ENCODE peak calls at places on chromosomes 7 and 10, in five cellular contexts. One of them, this sample, is unnamed.

GRCh38 chr10:34941471-34942357 is 126.6 kb upstream of the PARD3 start:
- DNase-seq in ovary: no peak
- DNase-seq in K562: no peak
- DNase-seq in RWPE1: peak
- DNase-seq in H9: no peak
- DNase-seq in this sample: no peak

GRCh38 chr10:28180654-28181053 is 122.2 kb downstream of the MPP7 start:
- DNase-seq in ovary: no peak
- DNase-seq in K562: no peak
- DNase-seq in RWPE1: no peak
- DNase-seq in H9: no peak
- DNase-seq in this sample: no peak

GRCh38 chr10:31288961-31289360 is 30.1 kb upstream of the ZEB1 start:
- DNase-seq in ovary: no peak
- DNase-seq in K562: no peak
- DNase-seq in RWPE1: no peak
- DNase-seq in H9: no peak
- DNase-seq in this sample: no peak

GRCh38 chr7:152871678-152872060 is 112.1 kb downstream of the ACTR3B start:
- DNase-seq in ovary: no peak
- DNase-seq in K562: no peak
- DNase-seq in RWPE1: no peak
- DNase-seq in H9: no peak
- DNase-seq in this sample: no peak

GRCh38 chr7:1845536-1846311 is 175.6 kb downstream of the ELFN1 start:
- DNase-seq in ovary: no peak
- DNase-seq in K562: no peak
- DNase-seq in RWPE1: no peak
- DNase-seq in H9: no peak
- DNase-seq in this sample: no peak

GRCh38 chr7:74625446-74625845 is 32.1 kb upstream of the GTF2I start:
- DNase-seq in ovary: no peak
- DNase-seq in K562: peak
- DNase-seq in RWPE1: no peak
- DNase-seq in H9: no peak
- DNase-seq in this sample: no peak

GRCh38 chr7:131945313-131945831 is 388.9 kb upstream of the PODXL start:
- DNase-seq in ovary: peak
- DNase-seq in K562: peak
- DNase-seq in RWPE1: peak
- DNase-seq in H9: peak
- DNase-seq in this sample: peak

GRCh38 chr7:105639677-105640493 is 58.6 kb upstream of the EFCAB10 start:
- DNase-seq in ovary: no peak
- DNase-seq in K562: no peak
- DNase-seq in RWPE1: no peak
- DNase-seq in H9: peak
- DNase-seq in this sample: no peak

GRCh38 chr7:96004598-96004997 is 232.2 kb downstream of the DYNC1I1 start:
- DNase-seq in ovary: no peak
- DNase-seq in K562: no peak
- DNase-seq in RWPE1: no peak
- DNase-seq in H9: no peak
- DNase-seq in this sample: no peak

GRCh38 chr10:3665316-3665908 is 119.6 kb downstream of the KLF6 start:
- DNase-seq in ovary: no peak
- DNase-seq in K562: peak
- DNase-seq in RWPE1: no peak
- DNase-seq in H9: no peak
- DNase-seq in this sample: no peak

GRCh38 chr7:31126976-31127375 is 74.9 kb downstream of the ADCYAP1R1 start:
- DNase-seq in ovary: no peak
- DNase-seq in K562: no peak
- DNase-seq in RWPE1: no peak
- DNase-seq in H9: no peak
- DNase-seq in this sample: no peak

GRCh38 chr10:78471326-78471722 is 437.7 kb downstream of the RPS24 start:
- DNase-seq in ovary: no peak
- DNase-seq in K562: no peak
- DNase-seq in RWPE1: no peak
- DNase-seq in H9: peak
- DNase-seq in this sample: no peak

GRCh38 chr7:102450242-102450641 is 14.4 kb downstream of the ALKBH4 start:
- DNase-seq in ovary: no peak
- DNase-seq in K562: no peak
- DNase-seq in RWPE1: no peak
- DNase-seq in H9: no peak
- DNase-seq in this sample: peak
- TF ChIP-seq CTCF in ovary: no peak
- TF ChIP-seq CTCF in K562: peak
- TF ChIP-seq CTCF in RWPE1: no peak
- TF ChIP-seq CTCF in H9: peak
- TF ChIP-seq CTCF in this sample: no peak

DNA sequence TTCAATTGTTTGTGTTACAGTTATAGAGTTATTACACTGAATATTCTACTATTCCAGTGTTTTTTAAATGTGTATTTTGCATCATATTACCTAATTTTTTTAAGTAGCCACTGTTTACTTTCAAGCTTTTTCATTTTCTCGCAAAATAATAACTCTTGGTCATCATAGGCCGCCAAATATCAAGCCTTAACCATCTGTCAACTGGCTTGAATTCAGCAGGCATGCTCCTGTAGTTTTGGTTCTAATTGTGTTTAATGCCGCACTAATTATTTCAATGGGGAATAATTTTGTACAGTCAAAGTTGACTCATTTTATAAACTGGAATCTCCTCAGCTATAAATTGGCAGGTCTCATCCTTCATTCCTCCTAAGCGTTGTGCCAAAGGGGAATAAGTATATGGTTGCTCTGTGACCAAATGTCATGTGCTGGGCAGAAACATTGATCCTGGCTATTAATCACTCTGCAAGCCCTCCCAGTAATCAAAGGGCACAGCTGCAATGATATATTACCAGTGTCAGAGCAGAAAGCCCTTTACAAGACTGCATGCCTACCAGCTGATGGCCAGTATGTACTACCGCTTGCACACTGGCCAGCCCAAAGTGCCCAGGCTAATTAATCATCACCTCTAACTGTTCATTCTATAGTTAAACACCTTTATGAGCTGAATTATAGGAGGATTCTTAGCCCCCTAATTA is 74.8 kb downstream of the SKAP2 start:
- DNase-seq in ovary: no peak
- DNase-seq in K562: no peak
- DNase-seq in RWPE1: no peak
- DNase-seq in H9: no peak
- DNase-seq in this sample: no peak
- TF ChIP-seq CTCF in ovary: no peak
- TF ChIP-seq CTCF in K562: no peak
- TF ChIP-seq CTCF in RWPE1: no peak
- TF ChIP-seq CTCF in H9: no peak
- TF ChIP-seq CTCF in this sample: no peak

GRCh38 chr7:17940302-17941170 is at the start of gene SNX13:
- DNase-seq in ovary: peak
- DNase-seq in K562: peak
- DNase-seq in RWPE1: peak
- DNase-seq in H9: peak
- DNase-seq in this sample: peak

GRCh38 chr7:17943006-17943405 is 2.7 kb upstream of the SNX13 start:
- DNase-seq in ovary: no peak
- DNase-seq in K562: no peak
- DNase-seq in RWPE1: no peak
- DNase-seq in H9: no peak
- DNase-seq in this sample: no peak

GRCh38 chr7:17942231-17942630 is 1.9 kb upstream of the SNX13 start:
- DNase-seq in ovary: no peak
- DNase-seq in K562: no peak
- DNase-seq in RWPE1: no peak
- DNase-seq in H9: no peak
- DNase-seq in this sample: no peak

GRCh38 chr7:17939670-17940301 is 508 bp downstream of the SNX13 start:
- DNase-seq in ovary: peak
- DNase-seq in K562: peak
- DNase-seq in RWPE1: peak
- DNase-seq in H9: peak
- DNase-seq in this sample: peak

DNA sequence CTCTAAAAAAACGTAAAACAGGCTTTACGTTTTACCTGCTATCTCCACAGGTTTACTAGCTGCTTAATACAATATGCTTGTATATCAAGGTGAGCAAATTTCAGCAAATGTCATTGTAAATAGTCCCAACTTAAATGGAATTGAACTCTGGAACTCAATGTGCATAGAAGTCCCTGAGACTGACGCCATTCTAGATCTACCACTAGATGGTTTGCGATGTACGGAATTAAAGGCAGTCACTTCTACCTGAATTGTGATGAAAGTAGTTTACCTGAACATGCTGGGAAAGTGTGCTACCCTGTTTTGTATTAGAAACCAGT is 837 bp upstream of the SNX13 start:
- DNase-seq in ovary: no peak
- DNase-seq in K562: peak
- DNase-seq in RWPE1: peak
- DNase-seq in H9: no peak
- DNase-seq in this sample: no peak
- TF ChIP-seq CTCF in ovary: no peak
- TF ChIP-seq CTCF in K562: no peak
- TF ChIP-seq CTCF in RWPE1: no peak
- TF ChIP-seq CTCF in H9: no peak
- TF ChIP-seq CTCF in this sample: no peak

GRCh38 chr7:85806321-85806720 is 619.5 kb upstream of the SEMA3D start:
- DNase-seq in ovary: no peak
- DNase-seq in K562: no peak
- DNase-seq in RWPE1: no peak
- DNase-seq in H9: peak
- DNase-seq in this sample: no peak
- TF ChIP-seq CTCF in ovary: no peak
- TF ChIP-seq CTCF in K562: no peak
- TF ChIP-seq CTCF in RWPE1: no peak
- TF ChIP-seq CTCF in H9: peak
- TF ChIP-seq CTCF in this sample: no peak

GRCh38 chr10:16891375-16892313 is 74.4 kb upstream of the RSU1 start:
- DNase-seq in ovary: peak
- DNase-seq in K562: peak
- DNase-seq in RWPE1: peak
- DNase-seq in H9: peak
- DNase-seq in this sample: peak
- TF ChIP-seq CTCF in ovary: peak
- TF ChIP-seq CTCF in K562: peak
- TF ChIP-seq CTCF in RWPE1: no peak
- TF ChIP-seq CTCF in H9: peak
- TF ChIP-seq CTCF in this sample: no peak